ENCODE peak calls at places on chromosomes 16 and 17, in four cellular contexts. B is breast epithelium, X is lower leg skin, K is upper lobe of right lung. A is an unnamed sample.
A peak's percentile ranks its signal among the peaks of the same experiment; 100 is the strongest.

GRCh38 chr17:33038740-33039139 is 47.1 kb downstream of the SPACA3 start:
- DNase-seq in B (no peak), X (no peak), K (no peak), A (no peak)

GRCh38 chr16:3998793-3999478 is 117.3 kb downstream of the ADCY9 start:
- DNase-seq in B (no peak), X (no peak), K (no peak), A (no peak)

GRCh38 chr16:9846362-9847099 is 335.7 kb downstream of the GRIN2A start:
- DNase-seq in B (no peak), X (no peak), K (no peak), A (no peak)

GRCh38 chr16:30663820-30664528 is 5.7 kb downstream of the FBRS start:
- DNase-seq in B (no peak), X (no peak), K (no peak), A (no peak)

GRCh38 chr16:3192476-3193019 is 4.5 kb downstream of the OR1F1 start:
- DNase-seq in B (no peak), X (no peak), K (no peak), A (no peak)

GRCh38 chr16:66036775-66037715 is 329.4 kb upstream of the CDH5 start:
- DNase-seq in B (peak; percentile 77), X (peak; percentile 85), K (no peak), A (no peak)

GRCh38 chr16:1620391-1620790 is 8.2 kb downstream of the CRAMP1 start:
- DNase-seq in B (no peak), X (no peak), K (no peak), A (no peak)

GRCh38 chr17:41967141-41967920 is 736 bp downstream of the CNP start:
- DNase-seq in B (no peak), X (no peak), K (no peak), A (no peak)

GRCh38 chr16:1497014-1497598 is 3.9 kb downstream of the TELO2 start:
- DNase-seq in B (no peak), X (no peak), K (no peak), A (peak; percentile 68)

GRCh38 chr16:6940968-6941367 is 391.7 kb upstream of the RBFOX1 start:
- DNase-seq in B (no peak), X (no peak), K (no peak), A (no peak)

GRCh38 chr17:51487947-51488346 is 227.6 kb downstream of the UTP18 start:
- DNase-seq in B (no peak), X (no peak), K (no peak), A (no peak)

GRCh38 chr17:67276075-67276474 is 31.1 kb upstream of the HELZ start:
- DNase-seq in B (no peak), X (no peak), K (no peak), A (no peak)

GRCh38 chr17:4960279-4960922 is 7.2 kb downstream of the SPAG7 start:
- DNase-seq in B (no peak), X (no peak), K (no peak), A (no peak)

GRCh38 chr16:69626256-69626655 is 60.5 kb downstream of the NFAT5 start:
- DNase-seq in B (no peak), X (no peak), K (no peak), A (no peak)

GRCh38 chr17:78365561-78366108 is 5.8 kb upstream of the SOCS3 start:
- DNase-seq in B (peak; percentile 70), X (no peak), K (no peak), A (no peak)

GRCh38 chr17:55319933-55320593 is 55.3 kb downstream of the HLF start:
- DNase-seq in B (no peak), X (no peak), K (no peak), A (no peak)

GRCh38 chr17:81332118-81332834 is 37.2 kb upstream of the SLC38A10 start:
- DNase-seq in B (no peak), X (no peak), K (no peak), A (no peak)

GRCh38 chr16:13390986-13391305 is 489.5 kb downstream of the SHISA9 start:
- DNase-seq in B (no peak), X (no peak), K (no peak), A (no peak)

GRCh38 chr16:13390093-13390985 is 488.9 kb downstream of the SHISA9 start:
- DNase-seq in B (no peak), X (no peak), K (no peak), A (no peak)

GRCh38 chr16:13393816-13394215 is 492.4 kb downstream of the SHISA9 start:
- DNase-seq in B (no peak), X (no peak), K (no peak), A (no peak)

GRCh38 chr16:13391337-13391736 is 489.9 kb downstream of the SHISA9 start:
- DNase-seq in B (no peak), X (no peak), K (no peak), A (no peak)

DNA sequence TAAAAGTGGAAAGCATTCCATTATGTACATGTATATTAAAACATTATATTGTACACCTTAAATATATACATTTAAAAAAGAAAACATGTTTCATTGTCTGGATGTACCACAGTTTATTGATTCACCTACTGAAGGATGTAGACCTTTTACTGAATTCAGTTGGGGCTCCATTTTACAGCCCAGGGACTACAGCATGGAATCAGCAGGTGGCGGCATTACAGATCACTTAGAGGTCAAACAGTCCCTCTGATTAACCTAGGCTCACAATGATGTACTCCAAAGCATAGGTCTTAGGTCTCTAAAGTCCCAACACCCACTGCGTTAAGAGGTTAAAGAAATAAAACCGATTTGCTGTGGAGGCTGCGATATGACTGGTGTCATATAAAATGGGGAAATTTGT is 490.9 kb downstream of the SHISA9 start:
- DNase-seq in B (no peak), X (no peak), K (no peak), A (no peak)
- TF ChIP-seq CTCF in B (no peak), X (no peak), K (no peak), A (no peak)

GRCh38 chr16:77376358-77376757 is 58.5 kb downstream of the ADAMTS18 start:
- DNase-seq in B (no peak), X (no peak), K (no peak), A (no peak)
- TF ChIP-seq CTCF in B (no peak), X (no peak), K (peak; percentile 22), A (peak; percentile 35)

GRCh38 chr17:27415090-27415795 is 41.0 kb upstream of the KSR1 start:
- DNase-seq in B (no peak), X (peak; percentile 53), K (no peak), A (peak; percentile 43)

GRCh38 chr17:27413792-27414191 is 42.5 kb upstream of the KSR1 start:
- DNase-seq in B (no peak), X (peak; percentile 13), K (no peak), A (no peak)

GRCh38 chr17:27413295-27413694 is 43.0 kb upstream of the KSR1 start:
- DNase-seq in B (no peak), X (no peak), K (no peak), A (no peak)

GRCh38 chr17:27414271-27414670 is 42.0 kb upstream of the KSR1 start:
- DNase-seq in B (no peak), X (peak; percentile 23), K (no peak), A (no peak)

DNA sequence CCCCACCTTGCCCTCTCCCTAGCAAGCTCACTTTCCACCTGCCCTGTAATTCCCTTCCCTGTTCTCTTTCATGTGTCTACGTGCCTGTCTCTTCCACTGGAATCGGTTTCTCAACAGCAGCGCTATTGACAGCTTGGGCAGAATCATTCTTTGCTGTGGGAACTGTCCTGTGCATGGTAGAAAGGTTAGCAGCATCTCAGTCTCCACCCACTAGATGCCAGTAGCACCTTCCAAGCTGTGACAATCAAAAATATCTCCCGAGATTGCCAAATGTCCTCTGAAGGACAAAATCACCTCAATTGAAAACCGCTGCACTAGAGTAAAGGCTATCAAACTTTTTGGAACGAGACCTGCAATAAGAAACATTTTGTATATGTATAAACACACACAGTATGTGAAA is 41.6 kb upstream of the KSR1 start:
- DNase-seq in B (no peak), X (peak; percentile 8), K (no peak), A (peak; percentile 3)
- TF ChIP-seq CTCF in B (no peak), X (no peak), K (no peak), A (no peak)

DNA sequence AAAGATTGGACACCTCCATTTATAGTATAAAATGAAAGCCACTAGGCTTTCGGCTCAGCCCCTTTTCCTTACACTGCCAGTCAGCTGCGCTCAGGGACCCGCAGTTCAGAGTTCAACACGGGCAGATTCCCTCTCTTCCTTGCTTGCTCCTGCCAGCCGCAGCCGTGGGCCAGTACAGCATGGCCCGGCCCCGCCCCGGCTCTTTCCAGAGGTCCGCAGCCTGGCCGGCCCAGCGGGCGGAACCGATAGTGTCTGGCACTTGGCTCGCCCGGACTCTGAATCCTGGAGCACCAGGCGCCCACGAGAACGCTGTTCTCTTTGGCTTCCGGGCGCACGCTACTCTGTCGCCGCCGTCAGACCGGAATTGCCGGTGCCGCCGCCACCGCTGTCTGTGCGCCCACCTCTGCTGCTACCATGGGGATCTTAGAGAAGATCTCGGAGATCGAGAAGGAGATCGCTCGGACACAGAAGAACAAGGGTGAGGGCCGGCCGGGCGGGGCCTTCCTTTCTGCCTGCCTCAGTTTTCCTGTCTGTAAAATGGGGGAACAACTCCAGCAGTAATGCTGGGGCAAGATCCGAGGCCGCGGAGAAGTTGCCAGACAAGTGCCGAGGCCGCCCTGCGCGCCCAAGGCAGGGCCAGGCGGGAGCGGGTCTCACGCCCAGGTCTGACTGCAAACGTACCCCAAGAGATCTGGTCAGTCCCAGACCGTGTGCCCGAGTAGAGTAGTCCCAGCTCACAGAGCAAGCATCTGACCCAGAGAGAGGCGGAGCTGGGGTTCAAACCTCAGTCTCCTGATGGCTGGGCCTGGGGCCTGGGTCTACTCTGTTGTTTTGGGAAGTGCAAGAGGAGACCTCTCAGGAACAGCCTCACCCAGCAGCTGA is at the start of gene DRG2:
- DNase-seq in B (peak; percentile 85), X (peak; percentile 98), K (peak; percentile 94), A (peak; percentile 95)
- TF ChIP-seq CTCF in B (no peak), X (no peak), K (peak; percentile 17), A (peak; percentile 5)

GRCh38 chr17:45221081-45221996 is at the start of gene FMNL1:
- DNase-seq in B (no peak), X (peak; percentile 92), K (peak; percentile 87), A (no peak)
- TF ChIP-seq CTCF in B (no peak), X (no peak), K (no peak), A (no peak)

GRCh38 chr17:10845388-10845751 is 7.5 kb upstream of the PIRT start:
- DNase-seq in B (no peak), X (no peak), K (no peak), A (no peak)
- TF ChIP-seq CTCF in B (no peak), X (no peak), K (no peak), A (peak; percentile 4)